ENCODE peak calls at places on chromosomes 13 and 19, in five cellular contexts. K is stimulated activated CD4-positive, alpha-beta T cell treated with anti-CD3 and anti-CD28 coated beads, Interleukin-1b, Interleukin-23, amount 100 ng/mL, for 1 hour; V is C1 segment of cervical spinal cord; P is NCI-H1436; R is choroid plexus epithelial cell. N is an unnamed sample.

GRCh38 chr19:425056-425455 is 16.1 kb upstream of the C2CD4C start:
- DNase-seq in K (no peak), V (no peak), P (no peak), R (no peak), N (no peak)

GRCh38 chr13:101640797-101641400 is 188.4 kb downstream of the ITGBL1 start:
- DNase-seq in K (no peak), V (no peak), P (no peak), R (peak), N (no peak)

GRCh38 chr13:73929287-73929932 is 204.8 kb downstream of the KLF12 start:
- DNase-seq in K (no peak), V (no peak), P (no peak), R (no peak), N (no peak)

GRCh38 chr19:49638360-49638759 is 1.6 kb downstream of the RRAS start:
- DNase-seq in K (no peak), V (no peak), P (no peak), R (no peak), N (no peak)

GRCh38 chr13:31395090-31395489 is 195.3 kb downstream of the B3GLCT start:
- DNase-seq in K (no peak), V (no peak), P (no peak), R (no peak), N (no peak)

GRCh38 chr13:76216729-76217128 is 580.6 kb downstream of the LMO7 start:
- DNase-seq in K (no peak), V (no peak), P (no peak), R (no peak), N (peak)

GRCh38 chr13:33272531-33273124 is 12.9 kb downstream of the STARD13 start:
- DNase-seq in K (no peak), V (no peak), P (no peak), R (no peak), N (no peak)

GRCh38 chr13:112910016-112910415 is 59.0 kb upstream of the MCF2L start:
- DNase-seq in K (no peak), V (no peak), P (no peak), R (no peak), N (no peak)

GRCh38 chr19:3142292-3142670 is 6.4 kb downstream of the GNA15 start:
- DNase-seq in K (no peak), V (no peak), P (no peak), R (no peak), N (no peak)

GRCh38 chr19:16405797-16406196 is 66.0 kb downstream of the EPS15L1 start:
- DNase-seq in K (no peak), V (no peak), P (no peak), R (no peak), N (no peak)

GRCh38 chr19:54478677-54479266 is 5.7 kb upstream of the CDC42EP5 start:
- DNase-seq in K (no peak), V (no peak), P (peak), R (peak), N (peak)

GRCh38 chr19:51735759-51736449 is 12.1 kb upstream of the HAS1 start:
- DNase-seq in K (no peak), V (no peak), P (no peak), R (peak), N (no peak)

GRCh38 chr13:73365681-73366080 is 306.9 kb downstream of the KLF5 start:
- DNase-seq in K (no peak), V (no peak), P (peak), R (no peak), N (no peak)

GRCh38 chr19:32339988-32340874 is 5.2 kb upstream of the ZNF507 start:
- DNase-seq in K (peak), V (no peak), P (peak), R (peak), N (peak)

GRCh38 chr19:23049256-23049655 is 46.3 kb upstream of the ZNF728 start:
- DNase-seq in K (no peak), V (no peak), P (no peak), R (no peak), N (no peak)

GRCh38 chr19:16368385-16369305 is 44.0 kb downstream of the KLF2 start:
- DNase-seq in K (no peak), V (no peak), P (no peak), R (no peak), N (no peak)

GRCh38 chr19:49114630-49115363 is 627 bp downstream of the LIN7B start:
- DNase-seq in K (peak), V (no peak), P (no peak), R (peak), N (peak)

GRCh38 chr13:50457430-50458393 is 385.8 kb downstream of the DLEU7 start:
- DNase-seq in K (no peak), V (no peak), P (no peak), R (no peak), N (no peak)

GRCh38 chr13:49308977-49309408 is 61.3 kb downstream of the CDADC1 start:
- DNase-seq in K (no peak), V (no peak), P (no peak), R (peak), N (no peak)

GRCh38 chr13:47904239-47904638 is 96.8 kb downstream of the SUCLA2 start:
- DNase-seq in K (no peak), V (no peak), P (no peak), R (no peak), N (no peak)

GRCh38 chr19:8641908-8642547 is 11.6 kb downstream of the NFILZ start:
- DNase-seq in K (no peak), V (no peak), P (no peak), R (peak), N (peak)

GRCh38 chr13:79735228-79735627 is 254.3 kb downstream of the NDFIP2 start:
- DNase-seq in K (no peak), V (no peak), P (no peak), R (no peak), N (no peak)

GRCh38 chr13:27988520-27988919 is at the start of gene URAD:
- DNase-seq in K (no peak), V (no peak), P (no peak), R (no peak), N (no peak)

GRCh38 chr19:45901912-45902650 is at the start of gene MYPOP:
- DNase-seq in K (no peak), V (no peak), P (no peak), R (no peak), N (no peak)

GRCh38 chr19:43464089-43464775 is 1.2 kb downstream of the LYPD3 start:
- DNase-seq in K (peak), V (no peak), P (peak), R (no peak), N (no peak)

GRCh38 chr13:104487006-104487405 is 1420.8 kb upstream of the SLC10A2 start:
- DNase-seq in K (no peak), V (no peak), P (no peak), R (peak), N (no peak)

GRCh38 chr19:31591258-31591657 is 242.0 kb upstream of the TSHZ3 start:
- DNase-seq in K (no peak), V (no peak), P (no peak), R (no peak), N (no peak)

GRCh38 chr13:51861728-51862300 is at the start of gene CCDC70:
- DNase-seq in K (no peak), V (no peak), P (no peak), R (peak), N (no peak)

GRCh38 chr13:32019612-32020233 is 11.9 kb upstream of the FRY start:
- DNase-seq in K (no peak), V (no peak), P (peak), R (peak), N (no peak)

GRCh38 chr13:33953203-33953602 is 135.3 kb downstream of the RFC3 start:
- DNase-seq in K (no peak), V (no peak), P (no peak), R (peak), N (no peak)

GRCh38 chr19:51473009-51473707 is 5.2 kb upstream of the CEACAM18 start:
- DNase-seq in K (peak), V (no peak), P (peak), R (peak), N (peak)

GRCh38 chr19:5113633-5114586 is 145.0 kb downstream of the KDM4B start:
- DNase-seq in K (no peak), V (no peak), P (no peak), R (no peak), N (no peak)

GRCh38 chr19:41295506-41295905 is 14.5 kb upstream of the CCDC97 start:
- DNase-seq in K (no peak), V (no peak), P (no peak), R (no peak), N (no peak)

GRCh38 chr13:20392530-20392929 is 133.1 kb downstream of the CRYL1 start:
- DNase-seq in K (no peak), V (no peak), P (no peak), R (no peak), N (no peak)

GRCh38 chr19:42294471-42295137 is 7.3 kb upstream of the PRR19 start:
- DNase-seq in K (no peak), V (no peak), P (no peak), R (no peak), N (no peak)

GRCh38 chr13:98539655-98540054 is 37.3 kb downstream of the STK24 start:
- DNase-seq in K (no peak), V (no peak), P (no peak), R (no peak), N (no peak)

GRCh38 chr19:5627395-5627904 is 4.6 kb downstream of the SAFB start:
- DNase-seq in K (no peak), V (no peak), P (no peak), R (peak), N (no peak)

GRCh38 chr13:110320645-110321044 is 13.6 kb downstream of the COL4A2 start:
- DNase-seq in K (no peak), V (no peak), P (no peak), R (no peak), N (no peak)